ENCODE peak calls at places on chromosomes 4 and X, in four cellular contexts. Z is dorsolateral prefrontal cortex, D is fibroblast of pulmonary artery, N is HepG2. G is an unnamed sample.

GRCh38 chrX:140949231-140949630 is 53.2 kb upstream of the SPANXB1 start:
- DNase-seq in N (no peak), Z (no peak), D (no peak), G (no peak)

GRCh38 chr4:26746742-26747351 is 113.8 kb upstream of the STIM2 start:
- DNase-seq in Z (no peak), N (no peak), D (no peak), G (no peak)

GRCh38 chr4:153538408-153539057 is 72.4 kb downstream of the TMEM131L start:
- DNase-seq in Z (no peak), N (no peak), D (peak), G (no peak)

GRCh38 chrX:34562006-34562405 is 95.1 kb downstream of the TMEM47 start:
- DNase-seq in Z (no peak), N (no peak), D (peak), G (no peak)

GRCh38 chrX:18194688-18195087 is 26.0 kb downstream of the BEND2 start:
- DNase-seq in N (no peak), Z (no peak), D (no peak), G (no peak)

GRCh38 chr4:98377626-98378025 is 116.4 kb downstream of the RAP1GDS1 start:
- DNase-seq in Z (no peak), N (no peak), D (peak), G (no peak)

GRCh38 chr4:90992213-90992612 is 865.0 kb downstream of the CCSER1 start:
- DNase-seq in D (no peak), Z (no peak), N (no peak), G (no peak)

GRCh38 chr4:19300213-19300612 is 951.5 kb upstream of the SLIT2 start:
- DNase-seq in D (no peak), Z (no peak), N (no peak), G (no peak)

GRCh38 chr4:60201052-60201673 is 999.0 kb upstream of the ADGRL3 start:
- DNase-seq in D (peak), N (peak), Z (no peak), G (no peak)

GRCh38 chr4:75990129-75990528 is 616 bp downstream of the SDAD1 start:
- DNase-seq in N (peak), D (peak), Z (no peak), G (no peak)

GRCh38 chr4:75980576-75980975 is 10.2 kb downstream of the SDAD1 start:
- DNase-seq in Z (no peak), D (no peak), N (no peak), G (no peak)

DNA sequence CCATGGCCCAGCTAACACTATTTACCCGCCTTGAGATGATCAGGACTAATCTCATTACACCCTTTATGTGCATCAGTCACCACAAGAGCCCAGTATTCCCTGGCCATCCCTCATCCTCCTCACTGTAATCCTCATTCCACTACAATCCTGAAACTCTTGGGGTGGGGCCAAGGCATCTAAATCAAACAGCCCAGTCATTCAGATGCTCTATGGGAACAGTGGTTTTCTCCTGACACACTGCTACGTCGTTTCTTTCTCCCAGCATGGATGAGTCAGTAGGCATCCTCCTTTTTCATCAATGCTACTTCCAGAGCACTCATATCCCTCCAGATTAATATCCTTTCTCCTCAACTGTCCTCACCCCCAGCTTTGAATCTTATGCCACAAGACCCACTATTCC is 5.6 kb downstream of the SDAD1 start:
- DNase-seq in Z (no peak), N (no peak), D (peak), G (peak)
- TF ChIP-seq CTCF in Z (no peak), N (no peak), D (no peak), G (no peak)

DNA sequence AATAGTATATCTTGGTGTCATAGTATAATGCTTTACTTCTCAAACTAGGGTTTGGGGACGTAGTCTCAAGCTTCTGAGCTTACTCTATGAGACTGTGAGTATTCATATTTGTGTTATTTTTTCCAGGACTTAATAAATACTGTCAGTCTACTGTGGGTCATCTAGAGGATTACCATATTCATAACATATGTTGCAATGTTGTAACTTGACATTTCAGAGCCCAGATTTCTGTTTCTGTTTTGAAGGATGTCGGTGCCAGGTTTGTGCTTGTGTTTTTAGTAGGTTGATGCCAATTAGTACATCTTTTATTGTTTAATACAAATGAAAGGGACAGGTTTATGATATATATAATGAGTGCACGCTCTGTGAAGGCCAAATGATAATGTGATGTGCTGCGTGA is 69.6 kb downstream of the SPANXN4 start:
- DNase-seq in D (no peak), Z (no peak), N (no peak), G (no peak)
- TF ChIP-seq CTCF in D (no peak), Z (no peak), N (no peak), G (no peak)

DNA sequence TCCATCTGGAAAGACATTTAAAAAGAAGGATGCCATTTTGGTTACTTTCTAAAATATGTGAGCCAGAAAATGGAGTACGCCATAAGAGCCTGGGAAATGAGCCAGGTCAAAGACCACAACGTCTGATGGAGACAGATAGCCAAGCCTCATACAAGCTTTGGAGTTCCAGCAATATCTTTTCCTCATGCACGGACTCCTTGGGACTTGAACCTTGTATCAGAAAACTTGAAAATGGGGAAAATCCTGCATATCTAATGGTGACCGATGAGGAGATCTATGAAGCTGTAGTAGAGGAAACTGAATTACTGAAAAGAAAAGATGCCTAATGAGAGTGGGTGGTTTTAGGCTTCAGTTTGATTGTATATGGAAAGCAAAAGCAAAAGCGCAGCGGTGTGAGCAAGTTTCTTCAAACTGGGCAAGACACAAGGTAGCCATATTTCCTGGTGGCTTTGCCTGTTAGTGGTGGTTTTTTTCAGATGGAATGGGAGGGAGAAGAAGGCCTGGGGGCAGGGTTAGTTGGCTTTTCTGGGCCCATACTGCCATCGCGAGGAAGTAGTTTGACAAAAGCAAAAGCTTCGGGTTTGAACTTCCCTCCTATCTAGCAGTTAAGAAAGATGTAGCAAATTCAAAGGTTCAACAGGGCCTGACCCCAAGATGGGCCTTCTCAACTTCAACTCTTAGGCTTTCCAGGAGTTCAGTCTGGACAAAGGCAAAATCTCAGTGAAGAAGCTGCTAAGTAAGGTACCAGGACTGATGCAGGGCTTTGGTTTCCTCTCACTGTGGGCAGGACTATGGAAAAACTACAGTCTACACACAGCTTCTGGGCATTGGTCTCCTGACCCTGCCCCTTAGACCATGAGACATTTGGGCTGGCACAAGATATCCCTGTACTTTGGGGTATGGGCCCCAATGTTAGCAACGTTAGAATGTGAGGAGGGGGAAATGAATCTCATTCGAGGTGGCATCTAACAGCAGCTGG is 210.0 kb upstream of the STK26 start:
- DNase-seq in D (no peak), Z (peak), N (no peak), G (peak)
- TF ChIP-seq CTCF in D (no peak), Z (peak), N (no peak), G (peak)

GRCh38 chr4:54971474-54971950 is 153.9 kb downstream of the KDR start:
- DNase-seq in N (peak), D (peak), Z (no peak), G (peak)

DNA sequence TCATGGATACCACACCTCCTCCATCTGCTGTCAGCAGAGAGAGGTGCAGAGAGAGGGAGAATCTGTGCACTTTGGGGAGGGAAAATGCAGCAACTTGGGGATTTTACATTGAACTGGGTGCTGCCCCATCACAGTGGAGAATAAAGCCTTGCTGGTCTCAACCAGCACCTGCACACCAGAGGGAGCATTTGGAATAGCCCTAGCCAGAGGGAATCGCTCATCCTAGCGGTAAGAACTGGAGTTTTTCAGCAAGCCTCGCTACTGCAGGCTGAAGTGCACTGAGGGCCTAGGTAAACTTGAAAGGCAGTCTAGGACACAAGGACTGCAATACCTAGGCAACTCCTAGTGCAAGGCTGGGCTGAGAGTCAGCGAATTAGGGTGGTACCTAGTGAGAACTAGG is 148.7 kb downstream of the KDR start:
- DNase-seq in Z (no peak), N (peak), D (no peak), G (no peak)
- TF ChIP-seq CTCF in Z (no peak), N (no peak), D (peak), G (no peak)

DNA sequence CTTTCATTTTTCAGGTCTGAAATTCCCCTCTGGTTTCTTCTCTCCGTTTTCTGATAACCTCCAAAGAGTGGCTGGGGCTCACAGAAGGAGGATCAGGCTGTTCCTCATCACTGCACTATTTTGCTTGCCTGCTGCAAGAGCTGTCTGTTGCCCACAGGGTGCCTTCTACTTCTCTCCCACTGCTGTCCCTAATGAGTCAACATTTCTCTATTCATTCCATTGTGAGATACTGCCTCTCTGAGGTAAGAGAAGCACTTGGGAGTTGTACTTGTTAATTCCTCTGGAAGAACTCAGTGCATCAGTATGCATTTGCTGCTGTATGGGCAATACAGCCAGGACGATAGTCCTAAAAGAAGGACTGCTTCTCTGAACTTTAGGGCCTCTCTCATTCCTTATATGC is 34.8 kb downstream of the CT47B1 start:
- DNase-seq in Z (no peak), N (no peak), D (peak), G (no peak)
- TF ChIP-seq CTCF in Z (no peak), N (no peak), D (peak), G (no peak)

GRCh38 chr4:61202100-61202637 is 2.0 kb downstream of the ADGRL3 start:
- DNase-seq in Z (peak), N (no peak), D (peak), G (no peak)
- TF ChIP-seq CTCF in Z (no peak), N (no peak), D (peak), G (no peak)

GRCh38 chr4:186669159-186669720 is 54.4 kb downstream of the FAT1 start:
- DNase-seq in Z (no peak), D (peak), N (peak), G (peak)

GRCh38 chr4:186666750-186667149 is 56.9 kb downstream of the FAT1 start:
- DNase-seq in D (peak), N (no peak), Z (no peak), G (no peak)

GRCh38 chr4:186666252-186666651 is 57.4 kb downstream of the FAT1 start:
- DNase-seq in Z (no peak), D (peak), N (no peak), G (no peak)

GRCh38 chr4:186669735-186670134 is 53.9 kb downstream of the FAT1 start:
- DNase-seq in D (no peak), N (no peak), Z (no peak), G (no peak)
- TF ChIP-seq CTCF in D (no peak), N (no peak), Z (no peak), G (no peak)

GRCh38 chr4:67288964-67289363 is 256.3 kb downstream of the CENPC start:
- DNase-seq in N (peak), Z (no peak), D (peak), G (no peak)
- TF ChIP-seq CTCF in N (peak), Z (no peak), D (peak), G (no peak)

GRCh38 chr4:38184404-38184803 is 224.2 kb downstream of the PTTG2 start:
- DNase-seq in D (no peak), Z (no peak), N (no peak), G (no peak)
- TF ChIP-seq CTCF in D (peak), Z (no peak), N (no peak), G (peak)